ENCODE peak calls at places on chromosomes 5 and 9, in nine cellular contexts. One of them, this sample, is unnamed.

GRCh38 chr5:65113766-65114165 is 345.0 kb downstream of the CWC27 start:
- DNase-seq in midbrain: no peak
- DNase-seq in activated gamma-delta T cell treated with Interleukin-2 at 50 U/mL for 16 hours: no peak
- DNase-seq in stimulated activated CD8-positive, alpha-beta memory T cell treated with anti-CD3 and anti-CD28 coated beads, Interleukin-15, amount 100 ng/mL, for 4 hours: no peak
- DNase-seq in activated effector memory CD4-positive, alpha-beta T cell treated with anti-CD3 and anti-CD28 coated beads, Interleukin-2, amount 50 U/mL, for 16 hours: no peak
- DNase-seq in SK-MEL-5: no peak
- DNase-seq in NAMALWA: no peak
- DNase-seq in neural progenitor cell: no peak
- DNase-seq in AG04450: no peak
- DNase-seq in this sample: no peak

GRCh38 chr5:123720955-123721354 is 209.0 kb downstream of the CSNK1G3 start:
- DNase-seq in midbrain: no peak
- DNase-seq in activated gamma-delta T cell treated with Interleukin-2 at 50 U/mL for 16 hours: no peak
- DNase-seq in stimulated activated CD8-positive, alpha-beta memory T cell treated with anti-CD3 and anti-CD28 coated beads, Interleukin-15, amount 100 ng/mL, for 4 hours: no peak
- DNase-seq in activated effector memory CD4-positive, alpha-beta T cell treated with anti-CD3 and anti-CD28 coated beads, Interleukin-2, amount 50 U/mL, for 16 hours: no peak
- DNase-seq in SK-MEL-5: no peak
- DNase-seq in NAMALWA: no peak
- DNase-seq in neural progenitor cell: no peak
- DNase-seq in AG04450: no peak
- DNase-seq in this sample: no peak

GRCh38 chr5:35477321-35477720 is 140.3 kb upstream of the SPEF2 start:
- DNase-seq in midbrain: no peak
- DNase-seq in activated gamma-delta T cell treated with Interleukin-2 at 50 U/mL for 16 hours: no peak
- DNase-seq in stimulated activated CD8-positive, alpha-beta memory T cell treated with anti-CD3 and anti-CD28 coated beads, Interleukin-15, amount 100 ng/mL, for 4 hours: no peak
- DNase-seq in activated effector memory CD4-positive, alpha-beta T cell treated with anti-CD3 and anti-CD28 coated beads, Interleukin-2, amount 50 U/mL, for 16 hours: no peak
- DNase-seq in SK-MEL-5: no peak
- DNase-seq in NAMALWA: no peak
- DNase-seq in neural progenitor cell: no peak
- DNase-seq in AG04450: no peak
- DNase-seq in this sample: no peak

GRCh38 chr5:89120719-89121118 is 237.7 kb upstream of the MEF2C start:
- DNase-seq in midbrain: peak; percentile 6
- DNase-seq in activated gamma-delta T cell treated with Interleukin-2 at 50 U/mL for 16 hours: no peak
- DNase-seq in stimulated activated CD8-positive, alpha-beta memory T cell treated with anti-CD3 and anti-CD28 coated beads, Interleukin-15, amount 100 ng/mL, for 4 hours: no peak
- DNase-seq in activated effector memory CD4-positive, alpha-beta T cell treated with anti-CD3 and anti-CD28 coated beads, Interleukin-2, amount 50 U/mL, for 16 hours: no peak
- DNase-seq in SK-MEL-5: no peak
- DNase-seq in NAMALWA: no peak
- DNase-seq in neural progenitor cell: no peak
- DNase-seq in AG04450: no peak
- DNase-seq in this sample: no peak

GRCh38 chr5:168786142-168786541 is 207.0 kb upstream of the PANK3 start:
- DNase-seq in midbrain: no peak
- DNase-seq in activated gamma-delta T cell treated with Interleukin-2 at 50 U/mL for 16 hours: no peak
- DNase-seq in stimulated activated CD8-positive, alpha-beta memory T cell treated with anti-CD3 and anti-CD28 coated beads, Interleukin-15, amount 100 ng/mL, for 4 hours: no peak
- DNase-seq in activated effector memory CD4-positive, alpha-beta T cell treated with anti-CD3 and anti-CD28 coated beads, Interleukin-2, amount 50 U/mL, for 16 hours: no peak
- DNase-seq in SK-MEL-5: no peak
- DNase-seq in NAMALWA: no peak
- DNase-seq in neural progenitor cell: no peak
- DNase-seq in AG04450: no peak
- DNase-seq in this sample: no peak

GRCh38 chr5:111668713-111669112 is 88.3 kb downstream of the NREP start:
- DNase-seq in midbrain: no peak
- DNase-seq in activated gamma-delta T cell treated with Interleukin-2 at 50 U/mL for 16 hours: no peak
- DNase-seq in stimulated activated CD8-positive, alpha-beta memory T cell treated with anti-CD3 and anti-CD28 coated beads, Interleukin-15, amount 100 ng/mL, for 4 hours: no peak
- DNase-seq in activated effector memory CD4-positive, alpha-beta T cell treated with anti-CD3 and anti-CD28 coated beads, Interleukin-2, amount 50 U/mL, for 16 hours: no peak
- DNase-seq in SK-MEL-5: no peak
- DNase-seq in NAMALWA: no peak
- DNase-seq in neural progenitor cell: no peak
- DNase-seq in AG04450: no peak
- DNase-seq in this sample: no peak

GRCh38 chr5:135242021-135242480 is 157.0 kb downstream of the MACROH2A1 start:
- DNase-seq in midbrain: no peak
- DNase-seq in activated gamma-delta T cell treated with Interleukin-2 at 50 U/mL for 16 hours: no peak
- DNase-seq in stimulated activated CD8-positive, alpha-beta memory T cell treated with anti-CD3 and anti-CD28 coated beads, Interleukin-15, amount 100 ng/mL, for 4 hours: no peak
- DNase-seq in activated effector memory CD4-positive, alpha-beta T cell treated with anti-CD3 and anti-CD28 coated beads, Interleukin-2, amount 50 U/mL, for 16 hours: peak; percentile 39
- DNase-seq in SK-MEL-5: no peak
- DNase-seq in NAMALWA: no peak
- DNase-seq in neural progenitor cell: no peak
- DNase-seq in AG04450: no peak
- DNase-seq in this sample: no peak

GRCh38 chr5:135373747-135374515 is 25.1 kb downstream of the MACROH2A1 start:
- DNase-seq in midbrain: no peak
- DNase-seq in activated gamma-delta T cell treated with Interleukin-2 at 50 U/mL for 16 hours: no peak
- DNase-seq in stimulated activated CD8-positive, alpha-beta memory T cell treated with anti-CD3 and anti-CD28 coated beads, Interleukin-15, amount 100 ng/mL, for 4 hours: no peak
- DNase-seq in activated effector memory CD4-positive, alpha-beta T cell treated with anti-CD3 and anti-CD28 coated beads, Interleukin-2, amount 50 U/mL, for 16 hours: no peak
- DNase-seq in SK-MEL-5: no peak
- DNase-seq in NAMALWA: no peak
- DNase-seq in neural progenitor cell: no peak
- DNase-seq in AG04450: no peak
- DNase-seq in this sample: no peak

GRCh38 chr9:125240649-125240999 is 519 bp downstream of the HSPA5 start:
- DNase-seq in midbrain: no peak
- DNase-seq in activated gamma-delta T cell treated with Interleukin-2 at 50 U/mL for 16 hours: peak; percentile 19
- DNase-seq in stimulated activated CD8-positive, alpha-beta memory T cell treated with anti-CD3 and anti-CD28 coated beads, Interleukin-15, amount 100 ng/mL, for 4 hours: no peak
- DNase-seq in activated effector memory CD4-positive, alpha-beta T cell treated with anti-CD3 and anti-CD28 coated beads, Interleukin-2, amount 50 U/mL, for 16 hours: peak; percentile 80
- DNase-seq in SK-MEL-5: peak; percentile 48
- DNase-seq in NAMALWA: peak; percentile 55
- DNase-seq in neural progenitor cell: peak; percentile 59
- DNase-seq in AG04450: no peak
- DNase-seq in this sample: no peak

GRCh38 chr5:81759632-81760005 is 8.7 kb upstream of the SSBP2 start:
- DNase-seq in midbrain: peak; percentile 26
- DNase-seq in activated gamma-delta T cell treated with Interleukin-2 at 50 U/mL for 16 hours: no peak
- DNase-seq in stimulated activated CD8-positive, alpha-beta memory T cell treated with anti-CD3 and anti-CD28 coated beads, Interleukin-15, amount 100 ng/mL, for 4 hours: no peak
- DNase-seq in activated effector memory CD4-positive, alpha-beta T cell treated with anti-CD3 and anti-CD28 coated beads, Interleukin-2, amount 50 U/mL, for 16 hours: no peak
- DNase-seq in SK-MEL-5: no peak
- DNase-seq in NAMALWA: no peak
- DNase-seq in neural progenitor cell: no peak
- DNase-seq in AG04450: no peak
- DNase-seq in this sample: no peak

GRCh38 chr5:79641414-79641813 is 29.2 kb downstream of the TENT2 start:
- DNase-seq in midbrain: no peak
- DNase-seq in activated gamma-delta T cell treated with Interleukin-2 at 50 U/mL for 16 hours: no peak
- DNase-seq in stimulated activated CD8-positive, alpha-beta memory T cell treated with anti-CD3 and anti-CD28 coated beads, Interleukin-15, amount 100 ng/mL, for 4 hours: no peak
- DNase-seq in activated effector memory CD4-positive, alpha-beta T cell treated with anti-CD3 and anti-CD28 coated beads, Interleukin-2, amount 50 U/mL, for 16 hours: no peak
- DNase-seq in SK-MEL-5: no peak
- DNase-seq in NAMALWA: no peak
- DNase-seq in neural progenitor cell: no peak
- DNase-seq in AG04450: no peak
- DNase-seq in this sample: no peak

GRCh38 chr5:1974081-1974480 is 91.4 kb upstream of the IRX4 start:
- DNase-seq in midbrain: no peak
- DNase-seq in activated gamma-delta T cell treated with Interleukin-2 at 50 U/mL for 16 hours: no peak
- DNase-seq in stimulated activated CD8-positive, alpha-beta memory T cell treated with anti-CD3 and anti-CD28 coated beads, Interleukin-15, amount 100 ng/mL, for 4 hours: no peak
- DNase-seq in activated effector memory CD4-positive, alpha-beta T cell treated with anti-CD3 and anti-CD28 coated beads, Interleukin-2, amount 50 U/mL, for 16 hours: no peak
- DNase-seq in SK-MEL-5: no peak
- DNase-seq in NAMALWA: no peak
- DNase-seq in neural progenitor cell: no peak
- DNase-seq in AG04450: no peak
- DNase-seq in this sample: no peak

GRCh38 chr5:10828241-10828640 is 67.2 kb upstream of the DAP start:
- DNase-seq in midbrain: no peak
- DNase-seq in activated gamma-delta T cell treated with Interleukin-2 at 50 U/mL for 16 hours: no peak
- DNase-seq in stimulated activated CD8-positive, alpha-beta memory T cell treated with anti-CD3 and anti-CD28 coated beads, Interleukin-15, amount 100 ng/mL, for 4 hours: no peak
- DNase-seq in activated effector memory CD4-positive, alpha-beta T cell treated with anti-CD3 and anti-CD28 coated beads, Interleukin-2, amount 50 U/mL, for 16 hours: no peak
- DNase-seq in SK-MEL-5: no peak
- DNase-seq in NAMALWA: no peak
- DNase-seq in neural progenitor cell: no peak
- DNase-seq in AG04450: no peak
- DNase-seq in this sample: peak; percentile 51

GRCh38 chr9:95557142-95557541 is 40.4 kb upstream of the PTCH1 start:
- DNase-seq in midbrain: no peak
- DNase-seq in activated gamma-delta T cell treated with Interleukin-2 at 50 U/mL for 16 hours: no peak
- DNase-seq in stimulated activated CD8-positive, alpha-beta memory T cell treated with anti-CD3 and anti-CD28 coated beads, Interleukin-15, amount 100 ng/mL, for 4 hours: no peak
- DNase-seq in activated effector memory CD4-positive, alpha-beta T cell treated with anti-CD3 and anti-CD28 coated beads, Interleukin-2, amount 50 U/mL, for 16 hours: no peak
- DNase-seq in SK-MEL-5: no peak
- DNase-seq in NAMALWA: no peak
- DNase-seq in neural progenitor cell: no peak
- DNase-seq in AG04450: no peak
- DNase-seq in this sample: no peak

GRCh38 chr9:89821081-89821480 is 216.3 kb downstream of the GADD45G start:
- DNase-seq in midbrain: no peak
- DNase-seq in activated gamma-delta T cell treated with Interleukin-2 at 50 U/mL for 16 hours: no peak
- DNase-seq in stimulated activated CD8-positive, alpha-beta memory T cell treated with anti-CD3 and anti-CD28 coated beads, Interleukin-15, amount 100 ng/mL, for 4 hours: no peak
- DNase-seq in activated effector memory CD4-positive, alpha-beta T cell treated with anti-CD3 and anti-CD28 coated beads, Interleukin-2, amount 50 U/mL, for 16 hours: no peak
- DNase-seq in SK-MEL-5: no peak
- DNase-seq in NAMALWA: no peak
- DNase-seq in neural progenitor cell: peak; percentile 18
- DNase-seq in AG04450: no peak
- DNase-seq in this sample: no peak

This sample was measured in AG09319.